ENCODE peak calls at places on chromosome 15, in six cellular contexts. One of them, this sample, is unnamed.

GRCh38 chr15:99068186-99068585 is 36.7 kb upstream of the SYNM start:
- DNase-seq in HL-60: no peak
- DNase-seq in lung: no peak
- DNase-seq in psoas muscle: no peak
- DNase-seq in testis: no peak
- DNase-seq in GM20000: no peak
- DNase-seq in this sample: no peak

GRCh38 chr15:62566248-62566647 is 401.2 kb upstream of the C2CD4B start:
- DNase-seq in HL-60: no peak
- DNase-seq in lung: no peak
- DNase-seq in psoas muscle: no peak
- DNase-seq in testis: no peak
- DNase-seq in GM20000: no peak
- DNase-seq in this sample: no peak

GRCh38 chr15:72952151-72952550 is 100.1 kb upstream of the NEO1 start:
- DNase-seq in HL-60: no peak
- DNase-seq in lung: no peak
- DNase-seq in psoas muscle: no peak
- DNase-seq in testis: no peak
- DNase-seq in GM20000: no peak
- DNase-seq in this sample: no peak

GRCh38 chr15:31208804-31209203 is 107.3 kb upstream of the TRPM1 start:
- DNase-seq in HL-60: no peak
- DNase-seq in lung: no peak
- DNase-seq in psoas muscle: no peak
- DNase-seq in testis: no peak
- DNase-seq in GM20000: no peak
- DNase-seq in this sample: no peak

GRCh38 chr15:62940755-62941361 is 101.7 kb upstream of the TPM1 start:
- DNase-seq in HL-60: peak
- DNase-seq in lung: peak
- DNase-seq in psoas muscle: peak
- DNase-seq in testis: peak
- DNase-seq in GM20000: no peak
- DNase-seq in this sample: peak

GRCh38 chr15:67691450-67691849 is 133.9 kb upstream of the SKOR1 start:
- DNase-seq in HL-60: no peak
- DNase-seq in lung: no peak
- DNase-seq in psoas muscle: no peak
- DNase-seq in testis: no peak
- DNase-seq in GM20000: no peak
- DNase-seq in this sample: no peak

GRCh38 chr15:57550640-57551039 is 41.1 kb upstream of the MYZAP start:
- DNase-seq in HL-60: no peak
- DNase-seq in lung: peak
- DNase-seq in psoas muscle: no peak
- DNase-seq in testis: no peak
- DNase-seq in GM20000: no peak
- DNase-seq in this sample: no peak

GRCh38 chr15:73573572-73573971 is 59.6 kb downstream of the NPTN start:
- DNase-seq in HL-60: no peak
- DNase-seq in lung: no peak
- DNase-seq in psoas muscle: no peak
- DNase-seq in testis: no peak
- DNase-seq in GM20000: no peak
- DNase-seq in this sample: no peak

GRCh38 chr15:74320358-74321247 is 46.8 kb downstream of the CYP11A1 start:
- DNase-seq in HL-60: no peak
- DNase-seq in lung: no peak
- DNase-seq in psoas muscle: peak
- DNase-seq in testis: peak
- DNase-seq in GM20000: peak
- DNase-seq in this sample: peak

GRCh38 chr15:74531144-74531811 is 9.7 kb upstream of the ARID3B start:
- DNase-seq in HL-60: no peak
- DNase-seq in lung: no peak
- DNase-seq in psoas muscle: no peak
- DNase-seq in testis: no peak
- DNase-seq in GM20000: no peak
- DNase-seq in this sample: no peak

GRCh38 chr15:42584031-42584765 is 8.8 kb downstream of the STARD9 start:
- DNase-seq in HL-60: no peak
- DNase-seq in lung: no peak
- DNase-seq in psoas muscle: no peak
- DNase-seq in testis: no peak
- DNase-seq in GM20000: no peak
- DNase-seq in this sample: no peak

GRCh38 chr15:62165029-62165792 is at the start of gene C2CD4B:
- DNase-seq in HL-60: no peak
- DNase-seq in lung: peak
- DNase-seq in psoas muscle: peak
- DNase-seq in testis: no peak
- DNase-seq in GM20000: no peak
- DNase-seq in this sample: peak

GRCh38 chr15:67030036-67030762 is 35.2 kb upstream of the SMAD3 start:
- DNase-seq in HL-60: no peak
- DNase-seq in lung: no peak
- DNase-seq in psoas muscle: no peak
- DNase-seq in testis: no peak
- DNase-seq in GM20000: no peak
- DNase-seq in this sample: no peak

GRCh38 chr15:48630245-48630644 is 15.3 kb downstream of the FBN1 start:
- DNase-seq in HL-60: no peak
- DNase-seq in lung: no peak
- DNase-seq in psoas muscle: no peak
- DNase-seq in testis: no peak
- DNase-seq in GM20000: no peak
- DNase-seq in this sample: no peak

GRCh38 chr15:71562251-71562650 is 248.1 kb upstream of the NR2E3 start:
- DNase-seq in HL-60: no peak
- DNase-seq in lung: no peak
- DNase-seq in psoas muscle: no peak
- DNase-seq in testis: no peak
- DNase-seq in GM20000: no peak
- DNase-seq in this sample: no peak

GRCh38 chr15:80455668-80456442 is 51.7 kb downstream of the ARNT2 start:
- DNase-seq in HL-60: peak
- DNase-seq in lung: peak
- DNase-seq in psoas muscle: no peak
- DNase-seq in testis: peak
- DNase-seq in GM20000: peak
- DNase-seq in this sample: peak

GRCh38 chr15:80455051-80455648 is 51.0 kb downstream of the ARNT2 start:
- DNase-seq in HL-60: no peak
- DNase-seq in lung: no peak
- DNase-seq in psoas muscle: no peak
- DNase-seq in testis: no peak
- DNase-seq in GM20000: no peak
- DNase-seq in this sample: no peak

GRCh38 chr15:80449825-80450224 is 45.6 kb downstream of the ARNT2 start:
- DNase-seq in HL-60: no peak
- DNase-seq in lung: no peak
- DNase-seq in psoas muscle: no peak
- DNase-seq in testis: no peak
- DNase-seq in GM20000: no peak
- DNase-seq in this sample: no peak

GRCh38 chr15:80452166-80452565 is 48.0 kb downstream of the ARNT2 start:
- DNase-seq in HL-60: no peak
- DNase-seq in lung: no peak
- DNase-seq in psoas muscle: no peak
- DNase-seq in testis: no peak
- DNase-seq in GM20000: no peak
- DNase-seq in this sample: no peak

DNA sequence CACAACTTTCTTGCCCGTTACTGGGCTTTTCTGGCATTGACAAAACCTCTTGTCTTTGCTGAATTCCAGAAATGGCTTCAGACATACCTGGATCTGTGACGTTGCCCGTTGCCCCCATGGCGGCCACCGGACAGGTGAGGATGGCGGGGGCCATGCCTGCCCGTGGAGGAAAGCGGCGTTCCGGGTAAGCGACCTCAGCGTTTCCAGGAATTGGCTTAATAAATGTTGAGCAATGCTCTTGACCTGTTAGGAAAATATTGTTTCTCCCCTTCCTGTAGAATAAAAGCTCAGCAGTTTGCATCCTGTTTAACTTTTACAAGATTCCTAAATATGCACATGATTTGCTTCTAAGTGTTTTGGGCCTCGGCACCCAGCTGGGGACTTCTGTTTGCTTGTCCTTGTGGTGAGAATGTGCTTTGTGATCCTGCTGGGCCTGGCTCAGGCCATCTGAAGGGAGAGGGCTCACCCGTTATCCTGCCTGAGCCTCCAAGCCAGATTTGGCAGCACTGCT is 46.7 kb downstream of the ARNT2 start:
- DNase-seq in HL-60: no peak
- DNase-seq in lung: no peak
- DNase-seq in psoas muscle: no peak
- DNase-seq in testis: no peak
- DNase-seq in GM20000: no peak
- DNase-seq in this sample: no peak
- TF ChIP-seq CTCF in HL-60: no peak
- TF ChIP-seq CTCF in lung: no peak
- TF ChIP-seq CTCF in psoas muscle: no peak
- TF ChIP-seq CTCF in testis: no peak
- TF ChIP-seq CTCF in GM20000: no peak
- TF ChIP-seq CTCF in this sample: no peak

DNA sequence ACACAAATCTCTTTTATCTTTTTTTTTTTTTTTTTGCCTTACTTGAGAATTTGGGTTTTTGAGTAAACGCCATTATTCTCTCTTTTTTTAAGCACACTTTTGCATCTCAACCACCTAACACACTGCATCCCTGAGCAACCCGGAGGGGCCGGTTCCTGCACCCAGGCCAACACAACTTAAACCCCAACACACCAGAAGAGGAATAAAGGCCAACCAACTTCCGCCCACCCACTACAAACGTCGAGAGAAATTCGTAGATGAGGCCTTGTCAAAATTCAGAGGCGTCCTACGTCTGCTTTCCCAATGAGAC is 389 bp upstream of the CCNB2 start:
- DNase-seq in HL-60: no peak
- DNase-seq in lung: no peak
- DNase-seq in psoas muscle: no peak
- DNase-seq in testis: no peak
- DNase-seq in GM20000: no peak
- DNase-seq in this sample: no peak
- TF ChIP-seq CTCF in HL-60: no peak
- TF ChIP-seq CTCF in lung: no peak
- TF ChIP-seq CTCF in psoas muscle: no peak
- TF ChIP-seq CTCF in testis: no peak
- TF ChIP-seq CTCF in GM20000: no peak
- TF ChIP-seq CTCF in this sample: no peak

DNA sequence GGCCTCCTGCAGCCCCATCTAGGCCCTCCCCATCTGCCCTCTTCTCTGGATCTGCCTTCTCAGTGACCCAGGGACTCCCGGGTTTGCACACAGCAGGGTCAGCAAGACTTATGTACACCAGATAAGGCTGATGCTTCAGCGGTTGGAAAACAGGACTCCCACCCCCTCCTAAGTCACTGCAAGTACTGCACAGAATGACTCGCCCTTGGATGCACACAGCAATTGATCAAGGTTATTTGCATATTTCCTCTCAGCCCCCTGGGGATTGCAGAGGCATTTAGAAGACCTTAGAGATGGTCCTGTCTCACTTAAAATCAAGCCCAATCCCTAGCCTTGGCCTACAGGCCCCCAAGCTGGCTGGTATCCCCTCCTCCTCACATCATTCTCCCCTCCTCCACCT is 8.9 kb downstream of the ACAN start:
- DNase-seq in HL-60: no peak
- DNase-seq in lung: no peak
- DNase-seq in psoas muscle: no peak
- DNase-seq in testis: no peak
- DNase-seq in GM20000: no peak
- DNase-seq in this sample: no peak
- TF ChIP-seq CTCF in HL-60: no peak
- TF ChIP-seq CTCF in lung: no peak
- TF ChIP-seq CTCF in psoas muscle: no peak
- TF ChIP-seq CTCF in testis: no peak
- TF ChIP-seq CTCF in GM20000: no peak
- TF ChIP-seq CTCF in this sample: no peak

GRCh38 chr15:84575493-84575892 is 25.3 kb upstream of the ZSCAN2 start:
- DNase-seq in HL-60: no peak
- DNase-seq in lung: no peak
- DNase-seq in psoas muscle: no peak
- DNase-seq in testis: no peak
- DNase-seq in GM20000: no peak
- DNase-seq in this sample: no peak
- TF ChIP-seq CTCF in HL-60: no peak
- TF ChIP-seq CTCF in lung: no peak
- TF ChIP-seq CTCF in psoas muscle: no peak
- TF ChIP-seq CTCF in testis: no peak
- TF ChIP-seq CTCF in GM20000: no peak
- TF ChIP-seq CTCF in this sample: no peak

DNA sequence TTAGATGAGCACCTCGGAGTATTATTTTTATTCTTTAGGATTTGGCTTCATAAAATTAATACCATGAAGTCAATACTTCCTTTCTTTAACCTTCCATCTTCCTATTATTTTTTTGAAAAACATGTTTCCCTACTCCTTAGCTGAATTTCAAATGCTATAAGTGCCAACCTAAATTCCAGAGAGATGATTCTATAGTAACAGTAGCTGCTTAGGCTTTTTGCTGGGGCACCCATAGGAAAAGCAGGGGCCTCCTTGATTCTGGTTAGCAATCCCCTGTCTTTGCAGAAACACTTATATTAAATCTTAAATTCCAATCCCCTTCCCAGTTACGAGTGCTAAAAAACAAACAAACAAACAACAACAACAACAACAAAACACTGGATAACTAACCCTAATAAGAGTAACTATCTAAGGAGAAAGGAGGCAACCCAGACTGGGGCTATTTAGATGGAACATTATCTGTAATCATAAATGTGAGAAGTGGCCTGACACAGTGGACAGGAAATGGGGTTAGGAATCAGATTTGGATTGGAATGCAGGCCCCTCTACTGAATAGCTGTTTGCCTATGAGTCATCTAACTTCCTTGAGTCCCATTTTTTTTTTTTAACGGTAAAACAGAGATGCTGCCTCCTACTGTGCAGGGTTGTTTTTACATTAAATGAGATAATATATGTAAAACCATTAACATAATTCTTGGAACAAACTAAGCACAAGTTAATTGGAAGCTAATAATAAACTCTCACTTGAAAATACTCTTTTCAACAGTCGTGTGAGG is 148.1 kb downstream of the WDR72 start:
- DNase-seq in HL-60: no peak
- DNase-seq in lung: no peak
- DNase-seq in psoas muscle: no peak
- DNase-seq in testis: no peak
- DNase-seq in GM20000: no peak
- DNase-seq in this sample: no peak
- TF ChIP-seq CTCF in HL-60: no peak
- TF ChIP-seq CTCF in lung: no peak
- TF ChIP-seq CTCF in psoas muscle: no peak
- TF ChIP-seq CTCF in testis: no peak
- TF ChIP-seq CTCF in GM20000: no peak
- TF ChIP-seq CTCF in this sample: no peak